ENCODE peak calls at places on chromosomes 3 and 15, in seven cellular contexts. F, S, B, T, Y, I and M are unnamed samples.

GRCh38 chr15:78960308-78960707 is 15.5 kb upstream of the CTSH start:
- DNase-seq in F (no peak), S (no peak), B (no peak), T (no peak), Y (no peak), I (no peak), M (no peak)

GRCh38 chr3:142929109-142929508 is 34.4 kb downstream of the PAQR9 start:
- DNase-seq in F (no peak), S (no peak), B (peak; percentile 58), T (peak; percentile 90), Y (peak; percentile 60), I (peak; percentile 49), M (peak; percentile 70)

GRCh38 chr3:159839561-159840379 is 148.9 kb upstream of the IL12A start:
- DNase-seq in F (no peak), S (no peak), B (peak; percentile 55), T (no peak), Y (no peak), I (no peak), M (no peak)

GRCh38 chr15:27449041-27449440 is 478.1 kb downstream of the GABRG3 start:
- DNase-seq in F (no peak), S (no peak), B (peak; percentile 4), T (no peak), Y (no peak), I (peak; percentile 13), M (peak; percentile 33)

GRCh38 chr3:11720220-11721113 is 76.8 kb upstream of the VGLL4 start:
- DNase-seq in F (no peak), S (no peak), B (peak; percentile 84), T (peak; percentile 67), Y (peak; percentile 61), I (peak; percentile 80), M (peak; percentile 81)

GRCh38 chr15:39508536-39508935 is 72.3 kb upstream of the THBS1 start:
- DNase-seq in F (no peak), S (no peak), B (no peak), T (no peak), Y (peak; percentile 46), I (no peak), M (no peak)

GRCh38 chr15:35937380-35937779 is 391.4 kb upstream of the DPH6 start:
- DNase-seq in F (no peak), S (no peak), B (no peak), T (no peak), Y (no peak), I (no peak), M (no peak)

GRCh38 chr15:93974804-93975481 is 256.4 kb upstream of the MCTP2 start:
- DNase-seq in F (no peak), S (no peak), B (peak; percentile 33), T (no peak), Y (no peak), I (peak; percentile 17), M (peak; percentile 45)

GRCh38 chr3:143078883-143079282 is 40.7 kb upstream of the CHST2 start:
- DNase-seq in F (peak; percentile 40), S (no peak), B (peak; percentile 71), T (no peak), Y (no peak), I (peak; percentile 21), M (peak; percentile 30)

GRCh38 chr15:49155834-49156627 is 632 bp upstream of the COPS2 start:
- DNase-seq in F (no peak), S (no peak), B (peak; percentile 12), T (peak; percentile 4), Y (no peak), I (peak; percentile 35), M (peak; percentile 36)

GRCh38 chr3:141795311-141795710 is 32.1 kb downstream of the GRK7 start:
- DNase-seq in F (no peak), S (no peak), B (no peak), T (no peak), Y (peak; percentile 60), I (no peak), M (no peak)

GRCh38 chr15:64288577-64288976 is 67.4 kb downstream of the CSNK1G1 start:
- DNase-seq in F (peak; percentile 38), S (no peak), B (peak; percentile 21), T (no peak), Y (no peak), I (no peak), M (peak; percentile 50)

GRCh38 chr3:42662037-42662812 is 8.7 kb downstream of the ZBTB47 start:
- DNase-seq in F (no peak), S (no peak), B (no peak), T (no peak), Y (no peak), I (no peak), M (no peak)

GRCh38 chr15:93800805-93801204 is 430.6 kb upstream of the MCTP2 start:
- DNase-seq in F (no peak), S (no peak), B (no peak), T (no peak), Y (no peak), I (no peak), M (no peak)

GRCh38 chr3:176395269-176395668 is 802.0 kb downstream of the TBL1XR1 start:
- DNase-seq in F (no peak), S (no peak), B (no peak), T (no peak), Y (no peak), I (no peak), M (no peak)

GRCh38 chr3:78139166-78139565 is 1099.3 kb downstream of the ROBO2 start:
- DNase-seq in F (no peak), S (no peak), B (peak; percentile 23), T (no peak), Y (no peak), I (peak; percentile 61), M (peak; percentile 83)

GRCh38 chr3:148075829-148076716 is 621.6 kb upstream of the AGTR1 start:
- DNase-seq in F (peak; percentile 52), S (no peak), B (peak; percentile 33), T (peak; percentile 44), Y (peak; percentile 1), I (peak; percentile 76), M (peak; percentile 92)

GRCh38 chr3:175149675-175150074 is 290.5 kb downstream of the NAALADL2 start:
- DNase-seq in F (no peak), S (no peak), B (peak; percentile 84), T (peak; percentile 92), Y (no peak), I (no peak), M (peak; percentile 17)

GRCh38 chr3:129961142-129961541 is 13.4 kb upstream of the TRH start:
- DNase-seq in F (no peak), S (no peak), B (no peak), T (no peak), Y (peak; percentile 17), I (peak; percentile 14), M (no peak)

GRCh38 chr3:94413721-94414106 is 350.9 kb downstream of the NSUN3 start:
- DNase-seq in F (no peak), S (no peak), B (peak; percentile 52), T (no peak), Y (no peak), I (peak; percentile 55), M (peak; percentile 94)

GRCh38 chr3:189108032-189108431 is 63.7 kb upstream of the TPRG1 start:
- DNase-seq in F (no peak), S (no peak), B (no peak), T (no peak), Y (no peak), I (no peak), M (no peak)

GRCh38 chr3:134336587-134336986 is 37.7 kb downstream of the AMOTL2 start:
- DNase-seq in F (peak; percentile 72), S (no peak), B (peak; percentile 49), T (no peak), Y (peak; percentile 48), I (peak; percentile 84), M (peak; percentile 84)